ENCODE peak calls at places on chromosomes 1 and 21, in ten cellular contexts. C, P, D, T, M, Y, A, G, Q and F are unnamed samples.

GRCh38 chr1:209416009-209416408 is 167.5 kb upstream of the CAMK1G start:
- DNase-seq in C (peak), P (no peak), D (peak), T (no peak), M (no peak), Y (no peak), A (no peak), G (peak), Q (no peak), F (no peak)

GRCh38 chr1:14142397-14143095 is 442.6 kb downstream of the PRDM2 start:
- DNase-seq in C (no peak), P (no peak), D (no peak), T (no peak), M (no peak), Y (no peak), A (no peak), G (no peak), Q (no peak), F (no peak)

GRCh38 chr21:33367309-33367973 is 35.8 kb upstream of the IFNGR2 start:
- DNase-seq in C (no peak), P (no peak), D (no peak), T (peak), M (no peak), Y (no peak), A (no peak), G (no peak), Q (no peak), F (no peak)

GRCh38 chr1:15690317-15690716 is 6.2 kb downstream of the PLEKHM2 start:
- DNase-seq in C (no peak), P (no peak), D (no peak), T (no peak), M (peak), Y (no peak), A (no peak), G (no peak), Q (no peak), F (no peak)

GRCh38 chr1:202086579-202087350 is 36.0 kb upstream of the GPR37L1 start:
- DNase-seq in C (no peak), P (no peak), D (no peak), T (no peak), M (no peak), Y (no peak), A (peak), G (peak), Q (no peak), F (peak)

GRCh38 chr1:218347316-218347712 is 2.2 kb downstream of the TGFB2 start:
- DNase-seq in C (peak), P (no peak), D (peak), T (no peak), M (no peak), Y (no peak), A (no peak), G (no peak), Q (peak), F (no peak)

GRCh38 chr1:151290709-151291303 is 8.7 kb downstream of the ZNF687 start:
- DNase-seq in C (no peak), P (no peak), D (no peak), T (no peak), M (no peak), Y (no peak), A (no peak), G (no peak), Q (no peak), F (peak)

GRCh38 chr1:159076753-159077656 is at the start of gene AIM2:
- DNase-seq in C (no peak), P (peak), D (no peak), T (peak), M (no peak), Y (no peak), A (no peak), G (no peak), Q (no peak), F (peak)

GRCh38 chr1:46533179-46533864 is 18.1 kb downstream of the KNCN start:
- DNase-seq in C (no peak), P (peak), D (no peak), T (no peak), M (peak), Y (peak), A (no peak), G (no peak), Q (peak), F (peak)

GRCh38 chr1:81304187-81304586 is 496.5 kb upstream of the ADGRL2 start:
- DNase-seq in C (peak), P (no peak), D (peak), T (no peak), M (no peak), Y (no peak), A (no peak), G (no peak), Q (no peak), F (no peak)

GRCh38 chr1:44361478-44361877 is 6.4 kb upstream of the ERI3 start:
- DNase-seq in C (no peak), P (no peak), D (no peak), T (no peak), M (no peak), Y (no peak), A (no peak), G (no peak), Q (no peak), F (no peak)

GRCh38 chr1:99176753-99177152 is 87.5 kb upstream of the PLPPR4 start:
- DNase-seq in C (no peak), P (no peak), D (no peak), T (no peak), M (no peak), Y (no peak), A (no peak), G (no peak), Q (no peak), F (no peak)

GRCh38 chr1:17527036-17527914 is 12.2 kb upstream of the ARHGEF10L start:
- DNase-seq in C (peak), P (no peak), D (no peak), T (no peak), M (no peak), Y (no peak), A (no peak), G (no peak), Q (no peak), F (peak)

GRCh38 chr1:91736146-91736998 is 149.6 kb downstream of the TGFBR3 start:
- DNase-seq in C (peak), P (no peak), D (no peak), T (no peak), M (no peak), Y (no peak), A (no peak), G (no peak), Q (no peak), F (no peak)

GRCh38 chr1:209397910-209398309 is 185.6 kb upstream of the CAMK1G start:
- DNase-seq in C (no peak), P (no peak), D (no peak), T (no peak), M (no peak), Y (no peak), A (no peak), G (no peak), Q (no peak), F (no peak)

GRCh38 chr1:184813528-184814089 is 59.0 kb upstream of the EDEM3 start:
- DNase-seq in C (peak), P (no peak), D (no peak), T (no peak), M (no peak), Y (no peak), A (no peak), G (no peak), Q (no peak), F (no peak)

GRCh38 chr1:81670286-81670685 is 130.4 kb upstream of the ADGRL2 start:
- DNase-seq in C (peak), P (no peak), D (peak), T (peak), M (no peak), Y (no peak), A (peak), G (no peak), Q (peak), F (peak)

GRCh38 chr1:208511242-208511860 is 267.2 kb upstream of the PLXNA2 start:
- DNase-seq in C (no peak), P (no peak), D (no peak), T (no peak), M (no peak), Y (no peak), A (no peak), G (no peak), Q (no peak), F (no peak)

GRCh38 chr1:24191860-24192259 is 4.8 kb upstream of the IFNLR1 start:
- DNase-seq in C (peak), P (peak), D (peak), T (no peak), M (no peak), Y (no peak), A (no peak), G (no peak), Q (no peak), F (no peak)

GRCh38 chr1:190168893-190169292 is 308.8 kb downstream of the BRINP3 start:
- DNase-seq in C (no peak), P (no peak), D (no peak), T (no peak), M (no peak), Y (no peak), A (no peak), G (no peak), Q (no peak), F (no peak)

GRCh38 chr1:185695299-185695698 is 38.9 kb upstream of the HMCN1 start:
- DNase-seq in C (no peak), P (no peak), D (peak), T (no peak), M (no peak), Y (no peak), A (no peak), G (no peak), Q (no peak), F (no peak)

GRCh38 chr1:80633947-80634710 is 1166.6 kb upstream of the ADGRL2 start:
- DNase-seq in C (no peak), P (no peak), D (no peak), T (no peak), M (no peak), Y (no peak), A (no peak), G (no peak), Q (no peak), F (no peak)

GRCh38 chr1:77830946-77831345 is 51.5 kb downstream of the MIGA1 start:
- DNase-seq in C (no peak), P (no peak), D (no peak), T (no peak), M (no peak), Y (no peak), A (no peak), G (no peak), Q (no peak), F (no peak)

GRCh38 chr1:16181887-16182719 is 26.2 kb upstream of the EPHA2 start:
- DNase-seq in C (peak), P (no peak), D (peak), T (peak), M (peak), Y (peak), A (peak), G (peak), Q (peak), F (peak)

GRCh38 chr1:53546409-53547155 is 87.4 kb downstream of the DMRTB1 start:
- DNase-seq in C (no peak), P (no peak), D (no peak), T (peak), M (peak), Y (no peak), A (no peak), G (peak), Q (peak), F (peak)

GRCh38 chr1:64505944-64506658 is 36.2 kb downstream of the CACHD1 start:
- DNase-seq in C (no peak), P (no peak), D (no peak), T (no peak), M (peak), Y (no peak), A (no peak), G (peak), Q (peak), F (peak)

GRCh38 chr1:88655685-88656299 is 28.3 kb upstream of the PKN2 start:
- DNase-seq in C (peak), P (peak), D (peak), T (no peak), M (no peak), Y (no peak), A (no peak), G (no peak), Q (no peak), F (no peak)

GRCh38 chr1:153232553-153232952 is 15.2 kb downstream of the PRR9 start:
- DNase-seq in C (no peak), P (no peak), D (no peak), T (no peak), M (no peak), Y (no peak), A (no peak), G (no peak), Q (no peak), F (no peak)

GRCh38 chr1:153242160-153242559 is 17.3 kb upstream of the LORICRIN start:
- DNase-seq in C (no peak), P (no peak), D (no peak), T (no peak), M (no peak), Y (no peak), A (no peak), G (no peak), Q (no peak), F (no peak)

GRCh38 chr1:153233448-153233847 is 16.1 kb downstream of the PRR9 start:
- DNase-seq in C (no peak), P (no peak), D (no peak), T (no peak), M (no peak), Y (no peak), A (no peak), G (no peak), Q (no peak), F (no peak)

DNA sequence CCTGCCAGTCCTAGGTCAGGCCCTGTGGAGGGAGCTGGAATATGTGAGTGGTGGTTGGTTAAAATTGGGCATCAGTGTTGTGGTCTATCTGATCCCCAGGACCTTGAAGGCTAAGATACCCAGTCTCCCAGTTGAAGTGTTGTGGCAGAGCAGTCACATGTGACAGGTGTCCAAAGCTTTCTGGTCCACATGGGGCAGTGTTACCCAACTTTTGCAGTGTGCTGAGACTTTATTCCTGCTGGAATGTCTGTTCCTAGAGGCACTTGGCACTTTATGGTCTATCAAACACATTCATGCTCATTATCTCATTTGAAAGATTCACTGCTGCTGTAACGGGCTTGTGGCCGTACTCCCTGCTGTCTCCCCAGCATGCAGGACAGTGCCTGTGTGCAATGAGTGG is 21.0 kb upstream of the LORICRIN start:
- DNase-seq in C (no peak), P (no peak), D (peak), T (no peak), M (no peak), Y (no peak), A (no peak), G (no peak), Q (no peak), F (no peak)
- TF ChIP-seq CTCF in C (no peak), P (no peak), D (no peak), T (no peak), M (no peak), Y (no peak), A (no peak), G (peak), Q (no peak), F (no peak)

DNA sequence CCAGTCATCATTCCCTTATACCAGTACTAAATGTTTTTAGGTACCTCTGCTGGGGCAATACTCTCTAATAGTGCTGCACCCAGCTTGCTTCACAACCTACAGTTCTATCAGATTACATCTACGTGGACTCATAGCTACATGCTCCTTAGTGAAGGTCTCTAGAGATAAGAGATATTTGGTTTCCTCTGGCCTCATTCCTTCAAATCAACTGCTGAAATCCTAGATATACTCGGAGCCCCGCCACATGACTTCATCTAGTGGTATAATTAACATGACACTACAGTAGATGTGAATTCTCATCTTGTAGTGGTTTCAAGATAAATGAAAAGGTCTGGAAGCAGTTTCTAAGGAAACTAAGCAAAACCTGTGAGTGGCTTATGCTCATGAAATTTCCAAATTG is 115.4 kb downstream of the SMYD2 start:
- DNase-seq in C (no peak), P (no peak), D (no peak), T (no peak), M (no peak), Y (no peak), A (no peak), G (no peak), Q (no peak), F (no peak)
- TF ChIP-seq CTCF in C (no peak), P (no peak), D (no peak), T (no peak), M (no peak), Y (no peak), A (no peak), G (no peak), Q (no peak), F (no peak)

DNA sequence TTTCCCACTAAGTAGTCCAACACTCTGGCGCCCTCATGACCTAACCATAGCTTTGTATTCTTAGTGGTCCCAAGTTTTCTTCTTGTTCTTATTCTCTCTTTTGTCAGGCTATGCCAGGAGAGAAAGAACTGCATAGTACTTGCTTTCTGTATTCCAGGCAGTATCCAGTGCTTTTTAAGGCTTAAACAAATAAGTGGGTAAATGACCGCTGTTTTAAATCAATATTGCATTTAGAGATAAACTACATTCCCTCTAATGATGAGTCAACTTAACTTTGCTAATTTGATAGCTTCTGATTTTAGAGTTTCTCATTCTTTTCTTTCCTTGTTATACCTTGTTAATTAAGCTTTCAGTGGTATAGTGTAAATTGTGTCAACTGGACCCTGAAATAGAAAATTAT is 139.6 kb downstream of the ZP4 start:
- DNase-seq in C (no peak), P (no peak), D (no peak), T (no peak), M (no peak), Y (no peak), A (no peak), G (no peak), Q (no peak), F (no peak)
- TF ChIP-seq CTCF in C (no peak), P (no peak), D (no peak), T (no peak), M (no peak), Y (no peak), A (no peak), G (no peak), Q (no peak), F (no peak)

GRCh38 chr1:30715216-30715615 is 8.2 kb downstream of the MATN1 start:
- DNase-seq in C (no peak), P (no peak), D (no peak), T (no peak), M (peak), Y (no peak), A (no peak), G (no peak), Q (no peak), F (no peak)
- TF ChIP-seq CTCF in C (peak), P (no peak), D (no peak), T (no peak), M (no peak), Y (peak), A (no peak), G (peak), Q (no peak), F (no peak)

GRCh38 chr1:242455052-242455361 is 69.5 kb downstream of the PLD5 start:
- DNase-seq in C (no peak), P (no peak), D (no peak), T (no peak), M (no peak), Y (no peak), A (no peak), G (no peak), Q (no peak), F (no peak)
- TF ChIP-seq CTCF in C (no peak), P (no peak), D (no peak), T (no peak), M (no peak), Y (no peak), A (no peak), G (no peak), Q (no peak), F (no peak)